ENCODE peak calls at places on chromosome 10, in eight cellular contexts. One of them, this sample, is unnamed.

GRCh38 chr10:93701903-93702277 is 502 bp downstream of the FRA10AC1 start:
- DNase-seq in GM23248: peak; percentile 72
- DNase-seq in CD4-positive, alpha-beta memory T cell: no peak
- DNase-seq in CD4-positive, CD25-positive, alpha-beta regulatory T cell: no peak
- DNase-seq in Karpas-422: peak; percentile 44
- DNase-seq in upper lobe of right lung: no peak
- DNase-seq in right lobe of liver: no peak
- DNase-seq in adrenal gland: peak; percentile 25
- DNase-seq in this sample: no peak

GRCh38 chr10:24915304-24915703 is 37.1 kb downstream of the PRTFDC1 start:
- DNase-seq in GM23248: no peak
- DNase-seq in CD4-positive, alpha-beta memory T cell: no peak
- DNase-seq in CD4-positive, CD25-positive, alpha-beta regulatory T cell: no peak
- DNase-seq in Karpas-422: no peak
- DNase-seq in upper lobe of right lung: no peak
- DNase-seq in right lobe of liver: no peak
- DNase-seq in adrenal gland: no peak
- DNase-seq in this sample: no peak

GRCh38 chr10:127962205-127962604 is 55.3 kb downstream of the PTPRE start:
- DNase-seq in GM23248: no peak
- DNase-seq in CD4-positive, alpha-beta memory T cell: no peak
- DNase-seq in CD4-positive, CD25-positive, alpha-beta regulatory T cell: no peak
- DNase-seq in Karpas-422: no peak
- DNase-seq in upper lobe of right lung: no peak
- DNase-seq in right lobe of liver: peak; percentile 84
- DNase-seq in adrenal gland: peak; percentile 83
- DNase-seq in this sample: no peak

GRCh38 chr10:31769564-31769963 is 159.1 kb downstream of the ARHGAP12 start:
- DNase-seq in GM23248: peak; percentile 86
- DNase-seq in CD4-positive, alpha-beta memory T cell: no peak
- DNase-seq in CD4-positive, CD25-positive, alpha-beta regulatory T cell: no peak
- DNase-seq in Karpas-422: no peak
- DNase-seq in upper lobe of right lung: no peak
- DNase-seq in right lobe of liver: no peak
- DNase-seq in adrenal gland: no peak
- DNase-seq in this sample: no peak

GRCh38 chr10:21329995-21330627 is 195.4 kb downstream of the SKIDA1 start:
- DNase-seq in GM23248: peak; percentile 89
- DNase-seq in CD4-positive, alpha-beta memory T cell: no peak
- DNase-seq in CD4-positive, CD25-positive, alpha-beta regulatory T cell: no peak
- DNase-seq in Karpas-422: no peak
- DNase-seq in upper lobe of right lung: no peak
- DNase-seq in right lobe of liver: no peak
- DNase-seq in adrenal gland: peak; percentile 64
- DNase-seq in this sample: no peak

GRCh38 chr10:69403519-69403918 is 13.2 kb downstream of the TACR2 start:
- DNase-seq in GM23248: peak; percentile 91
- DNase-seq in CD4-positive, alpha-beta memory T cell: no peak
- DNase-seq in CD4-positive, CD25-positive, alpha-beta regulatory T cell: no peak
- DNase-seq in Karpas-422: peak; percentile 59
- DNase-seq in upper lobe of right lung: no peak
- DNase-seq in right lobe of liver: no peak
- DNase-seq in adrenal gland: no peak
- DNase-seq in this sample: no peak

GRCh38 chr10:3776796-3777571 is 8.0 kb downstream of the KLF6 start:
- DNase-seq in GM23248: peak; percentile 93
- DNase-seq in CD4-positive, alpha-beta memory T cell: peak; percentile 87
- DNase-seq in CD4-positive, CD25-positive, alpha-beta regulatory T cell: peak; percentile 93
- DNase-seq in Karpas-422: no peak
- DNase-seq in upper lobe of right lung: no peak
- DNase-seq in right lobe of liver: no peak
- DNase-seq in adrenal gland: no peak
- DNase-seq in this sample: peak; percentile 81

GRCh38 chr10:96512997-96513685 is 585 bp downstream of the TLL2 start:
- DNase-seq in GM23248: peak; percentile 63
- DNase-seq in CD4-positive, alpha-beta memory T cell: peak; percentile 71
- DNase-seq in CD4-positive, CD25-positive, alpha-beta regulatory T cell: no peak
- DNase-seq in Karpas-422: peak; percentile 63
- DNase-seq in upper lobe of right lung: no peak
- DNase-seq in right lobe of liver: no peak
- DNase-seq in adrenal gland: peak; percentile 27
- DNase-seq in this sample: no peak

GRCh38 chr10:24383681-24384106 is 174.8 kb downstream of the KIAA1217 start:
- DNase-seq in GM23248: peak; percentile 98
- DNase-seq in CD4-positive, alpha-beta memory T cell: peak; percentile 41
- DNase-seq in CD4-positive, CD25-positive, alpha-beta regulatory T cell: no peak
- DNase-seq in Karpas-422: peak; percentile 41
- DNase-seq in upper lobe of right lung: peak; percentile 89
- DNase-seq in right lobe of liver: peak; percentile 65
- DNase-seq in adrenal gland: peak; percentile 97
- DNase-seq in this sample: peak; percentile 93

GRCh38 chr10:78553792-78554191 is 515.0 kb upstream of the ZMIZ1 start:
- DNase-seq in GM23248: no peak
- DNase-seq in CD4-positive, alpha-beta memory T cell: no peak
- DNase-seq in CD4-positive, CD25-positive, alpha-beta regulatory T cell: no peak
- DNase-seq in Karpas-422: no peak
- DNase-seq in upper lobe of right lung: no peak
- DNase-seq in right lobe of liver: no peak
- DNase-seq in adrenal gland: no peak
- DNase-seq in this sample: no peak

GRCh38 chr10:85979598-85979997 is 387.0 kb downstream of the GRID1 start:
- DNase-seq in GM23248: no peak
- DNase-seq in CD4-positive, alpha-beta memory T cell: no peak
- DNase-seq in CD4-positive, CD25-positive, alpha-beta regulatory T cell: no peak
- DNase-seq in Karpas-422: no peak
- DNase-seq in upper lobe of right lung: no peak
- DNase-seq in right lobe of liver: no peak
- DNase-seq in adrenal gland: no peak
- DNase-seq in this sample: no peak

GRCh38 chr10:19987931-19988330 is 171.7 kb downstream of the PLXDC2 start:
- DNase-seq in GM23248: no peak
- DNase-seq in CD4-positive, alpha-beta memory T cell: no peak
- DNase-seq in CD4-positive, CD25-positive, alpha-beta regulatory T cell: no peak
- DNase-seq in Karpas-422: no peak
- DNase-seq in upper lobe of right lung: no peak
- DNase-seq in right lobe of liver: no peak
- DNase-seq in adrenal gland: no peak
- DNase-seq in this sample: no peak

GRCh38 chr10:21336476-21337170 is 188.9 kb downstream of the SKIDA1 start:
- DNase-seq in GM23248: peak; percentile 95
- DNase-seq in CD4-positive, alpha-beta memory T cell: no peak
- DNase-seq in CD4-positive, CD25-positive, alpha-beta regulatory T cell: no peak
- DNase-seq in Karpas-422: no peak
- DNase-seq in upper lobe of right lung: no peak
- DNase-seq in right lobe of liver: no peak
- DNase-seq in adrenal gland: peak; percentile 91
- DNase-seq in this sample: no peak

GRCh38 chr10:104255244-104255981 is 721 bp downstream of the GSTO1 start:
- DNase-seq in GM23248: peak; percentile 90
- DNase-seq in CD4-positive, alpha-beta memory T cell: no peak
- DNase-seq in CD4-positive, CD25-positive, alpha-beta regulatory T cell: peak; percentile 44
- DNase-seq in Karpas-422: peak; percentile 67
- DNase-seq in upper lobe of right lung: no peak
- DNase-seq in right lobe of liver: no peak
- DNase-seq in adrenal gland: no peak
- DNase-seq in this sample: no peak

GRCh38 chr10:105797234-105797890 is 1156.3 kb downstream of the SORCS3 start:
- DNase-seq in GM23248: peak; percentile 15
- DNase-seq in CD4-positive, alpha-beta memory T cell: no peak
- DNase-seq in CD4-positive, CD25-positive, alpha-beta regulatory T cell: peak; percentile 44
- DNase-seq in Karpas-422: peak; percentile 80
- DNase-seq in upper lobe of right lung: no peak
- DNase-seq in right lobe of liver: no peak
- DNase-seq in adrenal gland: no peak
- DNase-seq in this sample: no peak

GRCh38 chr10:34555653-34556052 is 259.4 kb downstream of the PARD3 start:
- DNase-seq in GM23248: no peak
- DNase-seq in CD4-positive, alpha-beta memory T cell: no peak
- DNase-seq in CD4-positive, CD25-positive, alpha-beta regulatory T cell: no peak
- DNase-seq in Karpas-422: no peak
- DNase-seq in upper lobe of right lung: no peak
- DNase-seq in right lobe of liver: no peak
- DNase-seq in adrenal gland: no peak
- DNase-seq in this sample: no peak

GRCh38 chr10:130905386-130905785 is 406.1 kb downstream of the TCERG1L start:
- DNase-seq in GM23248: no peak
- DNase-seq in CD4-positive, alpha-beta memory T cell: no peak
- DNase-seq in CD4-positive, CD25-positive, alpha-beta regulatory T cell: no peak
- DNase-seq in Karpas-422: no peak
- DNase-seq in upper lobe of right lung: no peak
- DNase-seq in right lobe of liver: no peak
- DNase-seq in adrenal gland: no peak
- DNase-seq in this sample: no peak

GRCh38 chr10:132185601-132186487 is 904 bp upstream of the DPYSL4 start:
- DNase-seq in GM23248: peak; percentile 59
- DNase-seq in CD4-positive, alpha-beta memory T cell: peak; percentile 73
- DNase-seq in CD4-positive, CD25-positive, alpha-beta regulatory T cell: peak; percentile 55
- DNase-seq in Karpas-422: no peak
- DNase-seq in upper lobe of right lung: no peak
- DNase-seq in right lobe of liver: no peak
- DNase-seq in adrenal gland: peak; percentile 54
- DNase-seq in this sample: no peak

GRCh38 chr10:118913825-118914224 is 115.7 kb upstream of the NANOS1 start:
- DNase-seq in GM23248: no peak
- DNase-seq in CD4-positive, alpha-beta memory T cell: no peak
- DNase-seq in CD4-positive, CD25-positive, alpha-beta regulatory T cell: no peak
- DNase-seq in Karpas-422: no peak
- DNase-seq in upper lobe of right lung: no peak
- DNase-seq in right lobe of liver: no peak
- DNase-seq in adrenal gland: no peak
- DNase-seq in this sample: no peak

GRCh38 chr10:118916777-118917176 is 112.7 kb upstream of the NANOS1 start:
- DNase-seq in GM23248: no peak
- DNase-seq in CD4-positive, alpha-beta memory T cell: no peak
- DNase-seq in CD4-positive, CD25-positive, alpha-beta regulatory T cell: no peak
- DNase-seq in Karpas-422: no peak
- DNase-seq in upper lobe of right lung: no peak
- DNase-seq in right lobe of liver: no peak
- DNase-seq in adrenal gland: no peak
- DNase-seq in this sample: no peak

GRCh38 chr10:118915161-118915560 is 114.4 kb upstream of the NANOS1 start:
- DNase-seq in GM23248: no peak
- DNase-seq in CD4-positive, alpha-beta memory T cell: no peak
- DNase-seq in CD4-positive, CD25-positive, alpha-beta regulatory T cell: no peak
- DNase-seq in Karpas-422: no peak
- DNase-seq in upper lobe of right lung: no peak
- DNase-seq in right lobe of liver: no peak
- DNase-seq in adrenal gland: no peak
- DNase-seq in this sample: no peak

GRCh38 chr10:118912961-118913360 is 116.6 kb upstream of the NANOS1 start:
- DNase-seq in GM23248: no peak
- DNase-seq in CD4-positive, alpha-beta memory T cell: no peak
- DNase-seq in CD4-positive, CD25-positive, alpha-beta regulatory T cell: no peak
- DNase-seq in Karpas-422: peak; percentile 25
- DNase-seq in upper lobe of right lung: no peak
- DNase-seq in right lobe of liver: no peak
- DNase-seq in adrenal gland: no peak
- DNase-seq in this sample: no peak

GRCh38 chr10:118914626-118915025 is 114.9 kb upstream of the NANOS1 start:
- DNase-seq in GM23248: no peak
- DNase-seq in CD4-positive, alpha-beta memory T cell: no peak
- DNase-seq in CD4-positive, CD25-positive, alpha-beta regulatory T cell: no peak
- DNase-seq in Karpas-422: no peak
- DNase-seq in upper lobe of right lung: no peak
- DNase-seq in right lobe of liver: no peak
- DNase-seq in adrenal gland: no peak
- DNase-seq in this sample: no peak
- H3K27me3 ChIP-seq in GM23248: no peaks in the 10 kb centered on the region
- H3K27me3 ChIP-seq in CD4-positive, alpha-beta memory T cell: no peaks in the 10 kb centered on the region
- H3K27me3 ChIP-seq in CD4-positive, CD25-positive, alpha-beta regulatory T cell: peaks cover 2% of the 10 kb centered on the region
- H3K27me3 ChIP-seq in Karpas-422: no peaks in the 10 kb centered on the region
- H3K27me3 ChIP-seq in upper lobe of right lung: no peaks in the 10 kb centered on the region
- H3K27me3 ChIP-seq in right lobe of liver: no peaks in the 10 kb centered on the region
- H3K27me3 ChIP-seq in adrenal gland: no peaks in the 10 kb centered on the region
- H3K27me3 ChIP-seq in this sample: no peaks in the 10 kb centered on the region

DNA sequence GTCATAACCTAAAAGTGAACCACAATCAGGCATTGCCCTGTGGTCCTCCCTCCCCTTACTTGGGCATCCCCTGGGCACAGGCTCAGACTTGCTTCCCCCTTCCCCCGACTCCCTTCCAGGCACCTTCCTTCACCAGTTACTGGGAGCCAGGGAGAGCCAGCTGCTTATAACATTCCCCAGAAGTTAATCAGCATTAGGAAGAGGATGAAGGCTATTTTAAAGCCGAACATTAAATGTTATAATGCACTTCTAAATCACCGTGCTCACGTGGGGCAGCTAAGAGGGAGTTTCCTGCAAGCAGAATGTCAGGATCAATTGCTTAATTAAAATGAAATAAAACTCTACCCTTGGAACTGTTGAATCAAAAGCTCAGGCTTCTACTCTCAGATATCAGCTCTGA is 169.4 kb downstream of the FANK1 start:
- DNase-seq in GM23248: no peak
- DNase-seq in CD4-positive, alpha-beta memory T cell: no peak
- DNase-seq in CD4-positive, CD25-positive, alpha-beta regulatory T cell: no peak
- DNase-seq in Karpas-422: no peak
- DNase-seq in upper lobe of right lung: no peak
- DNase-seq in right lobe of liver: no peak
- DNase-seq in adrenal gland: no peak
- DNase-seq in this sample: no peak
- H3K27ac ChIP-seq in GM23248: no peak overlapping the region
- H3K27ac ChIP-seq in CD4-positive, alpha-beta memory T cell: no peak overlapping the region
- H3K27ac ChIP-seq in CD4-positive, CD25-positive, alpha-beta regulatory T cell: no peak overlapping the region
- H3K27ac ChIP-seq in Karpas-422: no peak overlapping the region
- H3K27ac ChIP-seq in upper lobe of right lung: no peak overlapping the region
- H3K27ac ChIP-seq in right lobe of liver: no peak overlapping the region
- H3K27ac ChIP-seq in adrenal gland: no peak overlapping the region
- H3K27ac ChIP-seq in this sample: no peak overlapping the region

GRCh38 chr10:13517675-13518074 is 11.1 kb downstream of the BEND7 start:
- DNase-seq in GM23248: no peak
- DNase-seq in CD4-positive, alpha-beta memory T cell: no peak
- DNase-seq in CD4-positive, CD25-positive, alpha-beta regulatory T cell: no peak
- DNase-seq in Karpas-422: no peak
- DNase-seq in upper lobe of right lung: no peak
- DNase-seq in right lobe of liver: no peak
- DNase-seq in adrenal gland: no peak
- DNase-seq in this sample: no peak
- H3K27me3 ChIP-seq in GM23248: no peaks in the 10 kb centered on the region
- H3K27me3 ChIP-seq in CD4-positive, alpha-beta memory T cell: no peaks in the 10 kb centered on the region
- H3K27me3 ChIP-seq in CD4-positive, CD25-positive, alpha-beta regulatory T cell: peaks cover 4% of the 10 kb centered on the region
- H3K27me3 ChIP-seq in Karpas-422: no peaks in the 10 kb centered on the region
- H3K27me3 ChIP-seq in upper lobe of right lung: no peaks in the 10 kb centered on the region
- H3K27me3 ChIP-seq in right lobe of liver: no peaks in the 10 kb centered on the region
- H3K27me3 ChIP-seq in adrenal gland: no peaks in the 10 kb centered on the region
- H3K27me3 ChIP-seq in this sample: no peaks in the 10 kb centered on the region

GRCh38 chr10:110700947-110701617 is 56.9 kb downstream of the RBM20 start:
- DNase-seq in GM23248: no peak
- DNase-seq in CD4-positive, alpha-beta memory T cell: no peak
- DNase-seq in CD4-positive, CD25-positive, alpha-beta regulatory T cell: no peak
- DNase-seq in Karpas-422: no peak
- DNase-seq in upper lobe of right lung: no peak
- DNase-seq in right lobe of liver: no peak
- DNase-seq in adrenal gland: no peak
- DNase-seq in this sample: no peak
- H3K27ac ChIP-seq in GM23248: no peak overlapping the region
- H3K27ac ChIP-seq in CD4-positive, alpha-beta memory T cell: no peak overlapping the region
- H3K27ac ChIP-seq in CD4-positive, CD25-positive, alpha-beta regulatory T cell: no peak overlapping the region
- H3K27ac ChIP-seq in Karpas-422: no peak overlapping the region
- H3K27ac ChIP-seq in upper lobe of right lung: no peak overlapping the region
- H3K27ac ChIP-seq in right lobe of liver: no peak overlapping the region
- H3K27ac ChIP-seq in adrenal gland: no peak overlapping the region
- H3K27ac ChIP-seq in this sample: peak overlapping the region; percentile 80